ENCODE peak calls at places on chromosomes 2 and 18, in six cellular contexts. R is activated CD4-positive, alpha-beta T cell treated with anti-CD3 and anti-CD28 coated beads, Interleukin-2, amount 50 U/mL, for 1 hour; P is T-cell; W is EL; Y is neural progenitor cell; D is naive thymus-derived CD8-positive, alpha-beta T cell. A is an unnamed sample.

GRCh38 chr2:209348453-209348852 is 75.4 kb upstream of the MAP2 start:
- DNase-seq in R (no peak), D (no peak), P (no peak), W (no peak), Y (peak), A (no peak)

GRCh38 chr18:10044054-10044453 is 130.2 kb downstream of the VAPA start:
- DNase-seq in Y (no peak), P (no peak), D (no peak), R (no peak), W (no peak), A (no peak)

GRCh38 chr2:172344159-172344558 is 83.2 kb upstream of the ITGA6 start:
- DNase-seq in P (no peak), R (no peak), Y (no peak), W (no peak), D (no peak), A (no peak)

GRCh38 chr2:136019304-136019703 is 33.9 kb upstream of the DARS1 start:
- DNase-seq in W (no peak), D (no peak), Y (no peak), P (no peak), R (no peak), A (no peak)

GRCh38 chr2:136243638-136244557 is 125.9 kb upstream of the CXCR4 start:
- DNase-seq in D (no peak), P (no peak), R (no peak), Y (no peak), W (no peak), A (no peak)

GRCh38 chr2:146246734-146247523 is 1597.9 kb upstream of the ACVR2A start:
- DNase-seq in D (no peak), R (no peak), W (no peak), P (no peak), Y (no peak), A (peak)

GRCh38 chr2:108454440-108454839 is 5.4 kb downstream of the GCC2 start:
- DNase-seq in Y (no peak), R (no peak), P (no peak), W (peak), D (no peak), A (no peak)

GRCh38 chr2:216574046-216574445 is 59.2 kb upstream of the IGFBP2 start:
- DNase-seq in Y (no peak), R (no peak), D (no peak), P (no peak), W (peak), A (peak)

GRCh38 chr2:105361132-105361889 is 24.0 kb downstream of the C2orf49 start:
- DNase-seq in D (peak), P (peak), W (no peak), R (peak), Y (no peak), A (no peak)

GRCh38 chr18:66393463-66393862 is 210.4 kb downstream of the CDH19 start:
- DNase-seq in P (no peak), W (no peak), Y (no peak), D (no peak), R (no peak), A (no peak)

GRCh38 chr18:34809697-34810096 is 99.6 kb downstream of the DTNA start:
- DNase-seq in W (peak), P (no peak), Y (peak), D (no peak), R (no peak), A (peak)

GRCh38 chr18:778194-779007 is 33.6 kb downstream of the YES1 start:
- DNase-seq in W (no peak), P (no peak), R (no peak), Y (no peak), D (no peak), A (no peak)

GRCh38 chr2:100981011-100981410 is 21.1 kb upstream of the RPL31 start:
- DNase-seq in Y (no peak), D (no peak), P (no peak), R (no peak), W (no peak), A (no peak)

GRCh38 chr2:152646775-152647174 is 70.5 kb downstream of the PRPF40A start:
- DNase-seq in W (peak), P (no peak), D (no peak), Y (no peak), R (no peak), A (no peak)

GRCh38 chr2:197292614-197293013 is 18.0 kb downstream of the ANKRD44 start:
- DNase-seq in D (no peak), P (no peak), Y (no peak), W (no peak), R (no peak), A (no peak)

GRCh38 chr2:172713365-172713875 is 22.2 kb upstream of the RAPGEF4 start:
- DNase-seq in R (no peak), D (no peak), Y (no peak), W (no peak), P (no peak), A (no peak)

A was measured in NCI-H82.